ENCODE peak calls at places on chromosomes 5 and 9, in nine cellular contexts. L is AG09309; H is stimulated activated CD8-positive, alpha-beta memory T cell treated with anti-CD3 and anti-CD28 coated beads, Interleukin-4, amount 100 ng/mL, for 4 hours; O is ovary; N is NCI-H1105; A is brain microvascular endothelial cell; C is EH; Z is HTR-8/SVneo; U is lower leg skin. S is an unnamed sample.

GRCh38 chr5:95734916-95735315 is 3.8 kb downstream of the RHOBTB3 start:
- DNase-seq in L (no peak), H (no peak), O (no peak), N (no peak), A (no peak), C (no peak), Z (no peak), U (no peak), S (no peak)

GRCh38 chr5:60495644-60496520 is 204.1 kb downstream of the DEPDC1B start:
- DNase-seq in L (no peak), H (no peak), O (no peak), N (no peak), A (no peak), C (no peak), Z (no peak), U (no peak), S (no peak)

GRCh38 chr5:175680020-175680419 is 22.1 kb downstream of the HRH2 start:
- DNase-seq in L (no peak), H (no peak), O (no peak), N (no peak), A (no peak), C (no peak), Z (no peak), U (no peak), S (peak)

GRCh38 chr9:131625848-131626670 is 80.7 kb downstream of the PRRT1B start:
- DNase-seq in L (no peak), H (no peak), O (no peak), N (no peak), A (no peak), C (no peak), Z (no peak), U (no peak), S (no peak)

GRCh38 chr5:103465891-103466290 is 96.7 kb downstream of the NUDT12 start:
- DNase-seq in L (no peak), H (no peak), O (no peak), N (no peak), A (no peak), C (peak), Z (no peak), U (no peak), S (no peak)

GRCh38 chr5:95768731-95769130 is 37.6 kb downstream of the RHOBTB3 start:
- DNase-seq in L (no peak), H (no peak), O (no peak), N (no peak), A (no peak), C (no peak), Z (no peak), U (no peak), S (no peak)

GRCh38 chr9:78023003-78023741 is 8.4 kb downstream of the GNAQ start:
- DNase-seq in L (peak), H (no peak), O (no peak), N (no peak), A (no peak), C (peak), Z (no peak), U (no peak), S (no peak)

GRCh38 chr9:85949591-85950335 is 8.8 kb downstream of the NAA35 start:
- DNase-seq in L (no peak), H (no peak), O (no peak), N (no peak), A (no peak), C (peak), Z (no peak), U (no peak), S (no peak)

GRCh38 chr9:95506692-95507455 is 9.9 kb downstream of the PTCH1 start:
- DNase-seq in L (no peak), H (no peak), O (peak), N (peak), A (peak), C (peak), Z (no peak), U (peak), S (peak)

GRCh38 chr5:171418982-171419662 is at the start of gene FGF18:
- DNase-seq in L (no peak), H (no peak), O (no peak), N (peak), A (peak), C (peak), Z (peak), U (peak), S (no peak)

GRCh38 chr9:16602494-16602893 is 268.0 kb downstream of the BNC2 start:
- DNase-seq in L (no peak), H (no peak), O (no peak), N (no peak), A (no peak), C (no peak), Z (no peak), U (no peak), S (no peak)

GRCh38 chr5:54743997-54744788 is 226.6 kb downstream of the SNX18 start:
- DNase-seq in L (peak), H (peak), O (no peak), N (no peak), A (peak), C (peak), Z (peak), U (no peak), S (no peak)